ENCODE peak calls at places on chromosomes 16 and 17, in four cellular contexts. One of them, this sample, is unnamed.
A peak's percentile ranks its signal among the peaks of the same experiment; 100 is the strongest.

GRCh38 chr17:38904892-38905291 is 20.5 kb upstream of the LASP1NB start:
- DNase-seq in brain microvascular endothelial cell: no peak
- DNase-seq in mucosa of descending colon: no peak
- DNase-seq in dorsolateral prefrontal cortex: no peak
- DNase-seq in this sample: no peak

GRCh38 chr16:27244363-27244755 is 24.2 kb downstream of the NSMCE1 start:
- DNase-seq in brain microvascular endothelial cell: no peak
- DNase-seq in mucosa of descending colon: no peak
- DNase-seq in dorsolateral prefrontal cortex: no peak
- DNase-seq in this sample: no peak

GRCh38 chr16:17303101-17303500 is 167.7 kb downstream of the XYLT1 start:
- DNase-seq in brain microvascular endothelial cell: no peak
- DNase-seq in mucosa of descending colon: no peak
- DNase-seq in dorsolateral prefrontal cortex: no peak
- DNase-seq in this sample: no peak

GRCh38 chr17:19296786-19297778 is 59.9 kb downstream of the EPN2 start:
- DNase-seq in brain microvascular endothelial cell: no peak
- DNase-seq in mucosa of descending colon: no peak
- DNase-seq in dorsolateral prefrontal cortex: peak; percentile 20
- DNase-seq in this sample: no peak

GRCh38 chr16:11020792-11021440 is 76.6 kb downstream of the CLEC16A start:
- DNase-seq in brain microvascular endothelial cell: no peak
- DNase-seq in mucosa of descending colon: no peak
- DNase-seq in dorsolateral prefrontal cortex: no peak
- DNase-seq in this sample: no peak

GRCh38 chr16:54204756-54205155 is 81.8 kb downstream of the IRX3 start:
- DNase-seq in brain microvascular endothelial cell: no peak
- DNase-seq in mucosa of descending colon: no peak
- DNase-seq in dorsolateral prefrontal cortex: no peak
- DNase-seq in this sample: no peak

GRCh38 chr16:80230328-80231117 is 310.3 kb upstream of the DYNLRB2 start:
- DNase-seq in brain microvascular endothelial cell: no peak
- DNase-seq in mucosa of descending colon: no peak
- DNase-seq in dorsolateral prefrontal cortex: no peak
- DNase-seq in this sample: no peak

GRCh38 chr17:72666519-72666874 is 426.0 kb downstream of the SLC39A11 start:
- DNase-seq in brain microvascular endothelial cell: peak; percentile 20
- DNase-seq in mucosa of descending colon: no peak
- DNase-seq in dorsolateral prefrontal cortex: no peak
- DNase-seq in this sample: no peak

GRCh38 chr17:47692137-47692894 is 1.6 kb upstream of the TBKBP1 start:
- DNase-seq in brain microvascular endothelial cell: no peak
- DNase-seq in mucosa of descending colon: no peak
- DNase-seq in dorsolateral prefrontal cortex: no peak
- DNase-seq in this sample: no peak

GRCh38 chr16:20257234-20257633 is 70.1 kb downstream of the GP2 start:
- DNase-seq in brain microvascular endothelial cell: no peak
- DNase-seq in mucosa of descending colon: no peak
- DNase-seq in dorsolateral prefrontal cortex: no peak
- DNase-seq in this sample: no peak

GRCh38 chr16:2298621-2299020 is 30.7 kb upstream of the RNPS1 start:
- DNase-seq in brain microvascular endothelial cell: no peak
- DNase-seq in mucosa of descending colon: no peak
- DNase-seq in dorsolateral prefrontal cortex: no peak
- DNase-seq in this sample: no peak

GRCh38 chr17:79840204-79840988 is 1.2 kb upstream of the CBX4 start:
- DNase-seq in brain microvascular endothelial cell: no peak
- DNase-seq in mucosa of descending colon: peak; percentile 75
- DNase-seq in dorsolateral prefrontal cortex: no peak
- DNase-seq in this sample: no peak

GRCh38 chr16:65125871-65126270 is 4.0 kb upstream of the CDH11 start:
- DNase-seq in brain microvascular endothelial cell: no peak
- DNase-seq in mucosa of descending colon: no peak
- DNase-seq in dorsolateral prefrontal cortex: no peak
- DNase-seq in this sample: no peak

GRCh38 chr16:84947022-84947421 is 64.3 kb downstream of the ZDHHC7 start:
- DNase-seq in brain microvascular endothelial cell: no peak
- DNase-seq in mucosa of descending colon: no peak
- DNase-seq in dorsolateral prefrontal cortex: no peak
- DNase-seq in this sample: no peak

GRCh38 chr17:36617773-36618172 is 16.4 kb downstream of the MRM1 start:
- DNase-seq in brain microvascular endothelial cell: no peak
- DNase-seq in mucosa of descending colon: no peak
- DNase-seq in dorsolateral prefrontal cortex: no peak
- DNase-seq in this sample: no peak

GRCh38 chr17:64653985-64654355 is 8.1 kb downstream of the SMURF2 start:
- DNase-seq in brain microvascular endothelial cell: no peak
- DNase-seq in mucosa of descending colon: no peak
- DNase-seq in dorsolateral prefrontal cortex: no peak
- DNase-seq in this sample: no peak

GRCh38 chr17:3512512-3513171 is 36.8 kb downstream of the ASPA start:
- DNase-seq in brain microvascular endothelial cell: peak; percentile 31
- DNase-seq in mucosa of descending colon: no peak
- DNase-seq in dorsolateral prefrontal cortex: peak; percentile 86
- DNase-seq in this sample: peak; percentile 36

GRCh38 chr16:69711115-69711740 is 15.1 kb downstream of the NQO1 start:
- DNase-seq in brain microvascular endothelial cell: peak; percentile 68
- DNase-seq in mucosa of descending colon: no peak
- DNase-seq in dorsolateral prefrontal cortex: no peak
- DNase-seq in this sample: peak; percentile 16

GRCh38 chr17:260031-260791 is 78.8 kb upstream of the DOC2B start:
- DNase-seq in brain microvascular endothelial cell: no peak
- DNase-seq in mucosa of descending colon: peak; percentile 25
- DNase-seq in dorsolateral prefrontal cortex: no peak
- DNase-seq in this sample: peak; percentile 7

GRCh38 chr17:6021011-6021400 is 49.2 kb upstream of the WSCD1 start:
- DNase-seq in brain microvascular endothelial cell: no peak
- DNase-seq in mucosa of descending colon: no peak
- DNase-seq in dorsolateral prefrontal cortex: no peak
- DNase-seq in this sample: no peak

GRCh38 chr16:29925805-29926674 is at the start of gene KCTD13:
- DNase-seq in brain microvascular endothelial cell: peak; percentile 67
- DNase-seq in mucosa of descending colon: peak; percentile 89
- DNase-seq in dorsolateral prefrontal cortex: peak; percentile 80
- DNase-seq in this sample: peak; percentile 42

GRCh38 chr17:62178579-62178978 is 113.5 kb upstream of the MED13 start:
- DNase-seq in brain microvascular endothelial cell: peak; percentile 3
- DNase-seq in mucosa of descending colon: no peak
- DNase-seq in dorsolateral prefrontal cortex: no peak
- DNase-seq in this sample: peak; percentile 29

GRCh38 chr16:8377864-8378263 is 212.4 kb downstream of the TMEM114 start:
- DNase-seq in brain microvascular endothelial cell: no peak
- DNase-seq in mucosa of descending colon: no peak
- DNase-seq in dorsolateral prefrontal cortex: no peak
- DNase-seq in this sample: no peak

GRCh38 chr17:55570360-55570759 is 59.1 kb upstream of the SMIM36 start:
- DNase-seq in brain microvascular endothelial cell: no peak
- DNase-seq in mucosa of descending colon: no peak
- DNase-seq in dorsolateral prefrontal cortex: no peak
- DNase-seq in this sample: no peak

DNA sequence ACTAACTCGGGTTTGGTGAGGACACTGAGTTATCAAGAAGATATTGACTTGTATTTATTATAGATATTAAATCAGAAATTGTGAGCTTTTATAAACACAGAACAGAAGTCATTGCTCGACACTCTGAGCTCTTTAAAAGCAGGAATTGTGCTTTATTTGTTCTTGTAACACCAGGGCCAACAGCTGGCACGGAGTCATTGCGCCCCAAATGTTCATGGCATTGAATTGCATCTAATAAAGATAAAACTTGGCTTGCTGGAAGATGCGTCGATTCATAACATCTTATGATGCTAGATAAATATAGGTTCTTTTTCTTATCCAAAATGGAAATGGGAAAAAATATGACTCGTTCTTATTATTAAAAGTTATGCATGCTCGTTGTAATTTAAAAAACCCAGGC is 11.8 kb upstream of the MLYCD start:
- DNase-seq in brain microvascular endothelial cell: no peak
- DNase-seq in mucosa of descending colon: no peak
- DNase-seq in dorsolateral prefrontal cortex: peak; percentile 68
- DNase-seq in this sample: no peak
- TF ChIP-seq CTCF in brain microvascular endothelial cell: peak; percentile 39
- TF ChIP-seq CTCF in mucosa of descending colon: no peak
- TF ChIP-seq CTCF in dorsolateral prefrontal cortex: peak; percentile 42
- TF ChIP-seq CTCF in this sample: peak; percentile 18

GRCh38 chr17:77503293-77503655 is 362.5 kb downstream of the SEC14L1 start:
- DNase-seq in brain microvascular endothelial cell: no peak
- DNase-seq in mucosa of descending colon: no peak
- DNase-seq in dorsolateral prefrontal cortex: peak; percentile 31
- DNase-seq in this sample: no peak

GRCh38 chr17:77503916-77504651 is 363.3 kb downstream of the SEC14L1 start:
- DNase-seq in brain microvascular endothelial cell: no peak
- DNase-seq in mucosa of descending colon: no peak
- DNase-seq in dorsolateral prefrontal cortex: peak; percentile 28
- DNase-seq in this sample: no peak

GRCh38 chr17:77502626-77503292 is 362.0 kb downstream of the SEC14L1 start:
- DNase-seq in brain microvascular endothelial cell: no peak
- DNase-seq in mucosa of descending colon: no peak
- DNase-seq in dorsolateral prefrontal cortex: peak; percentile 25
- DNase-seq in this sample: no peak

GRCh38 chr17:77501101-77501566 is 360.4 kb downstream of the SEC14L1 start:
- DNase-seq in brain microvascular endothelial cell: no peak
- DNase-seq in mucosa of descending colon: no peak
- DNase-seq in dorsolateral prefrontal cortex: peak; percentile 22
- DNase-seq in this sample: no peak

GRCh38 chr17:77501751-77502625 is 361.2 kb downstream of the SEC14L1 start:
- DNase-seq in brain microvascular endothelial cell: no peak
- DNase-seq in mucosa of descending colon: no peak
- DNase-seq in dorsolateral prefrontal cortex: peak; percentile 27
- DNase-seq in this sample: no peak
- H3K4me3 ChIP-seq in brain microvascular endothelial cell: no peak overlapping the region
- H3K4me3 ChIP-seq in mucosa of descending colon: no peak overlapping the region
- H3K4me3 ChIP-seq in dorsolateral prefrontal cortex: no peak overlapping the region
- H3K4me3 ChIP-seq in this sample: no peak overlapping the region

GRCh38 chr17:12088035-12088434 is 67.4 kb downstream of the MAP2K4 start:
- DNase-seq in brain microvascular endothelial cell: no peak
- DNase-seq in mucosa of descending colon: no peak
- DNase-seq in dorsolateral prefrontal cortex: no peak
- DNase-seq in this sample: no peak

GRCh38 chr17:12089809-12090384 is 69.2 kb downstream of the MAP2K4 start:
- DNase-seq in brain microvascular endothelial cell: peak; percentile 62
- DNase-seq in mucosa of descending colon: no peak
- DNase-seq in dorsolateral prefrontal cortex: no peak
- DNase-seq in this sample: peak; percentile 17

GRCh38 chr17:12081720-12082119 is 61.0 kb downstream of the MAP2K4 start:
- DNase-seq in brain microvascular endothelial cell: no peak
- DNase-seq in mucosa of descending colon: no peak
- DNase-seq in dorsolateral prefrontal cortex: no peak
- DNase-seq in this sample: no peak

GRCh38 chr17:12085076-12085949 is 64.6 kb downstream of the MAP2K4 start:
- DNase-seq in brain microvascular endothelial cell: no peak
- DNase-seq in mucosa of descending colon: no peak
- DNase-seq in dorsolateral prefrontal cortex: no peak
- DNase-seq in this sample: no peak
- TF ChIP-seq CTCF in brain microvascular endothelial cell: peak; percentile 27
- TF ChIP-seq CTCF in mucosa of descending colon: no peak
- TF ChIP-seq CTCF in dorsolateral prefrontal cortex: no peak
- TF ChIP-seq CTCF in this sample: no peak

GRCh38 chr17:28597606-28598383 is 1.0 kb downstream of the SPAG5 start:
- DNase-seq in brain microvascular endothelial cell: no peak
- DNase-seq in mucosa of descending colon: no peak
- DNase-seq in dorsolateral prefrontal cortex: no peak
- DNase-seq in this sample: no peak
- H3K4me3 ChIP-seq in brain microvascular endothelial cell: peak overlapping the region; percentile 87
- H3K4me3 ChIP-seq in mucosa of descending colon: no peak overlapping the region
- H3K4me3 ChIP-seq in dorsolateral prefrontal cortex: no peak overlapping the region
- H3K4me3 ChIP-seq in this sample: peak overlapping the region; percentile 89

GRCh38 chr17:63399856-63400255 is 46.2 kb downstream of the CYB561 start:
- DNase-seq in brain microvascular endothelial cell: peak; percentile 5
- DNase-seq in mucosa of descending colon: peak; percentile 52
- DNase-seq in dorsolateral prefrontal cortex: no peak
- DNase-seq in this sample: no peak
- TF ChIP-seq CTCF in brain microvascular endothelial cell: no peak
- TF ChIP-seq CTCF in mucosa of descending colon: no peak
- TF ChIP-seq CTCF in dorsolateral prefrontal cortex: no peak
- TF ChIP-seq CTCF in this sample: no peak